ENCODE peak calls at places on chromosome 12, in six cellular contexts. S is HL-60, I is IMR-90, L is ovary, F is kidney, X is psoas muscle. D is an unnamed sample.

GRCh38 chr12:21713138-21713537 is 55.5 kb upstream of the LDHB start:
- DNase-seq in F (no peak), I (no peak), L (no peak), S (no peak), X (no peak), D (no peak)

GRCh38 chr12:12505544-12506501 is 56.8 kb downstream of the DUSP16 start:
- DNase-seq in L (no peak), I (peak; percentile 65), F (no peak), X (no peak), S (no peak), D (no peak)

GRCh38 chr12:40942326-40942725 is 245.8 kb upstream of the PDZRN4 start:
- DNase-seq in S (no peak), I (peak; percentile 19), L (no peak), X (no peak), F (no peak), D (no peak)

GRCh38 chr12:101127521-101128219 is 82.4 kb downstream of the SLC5A8 start:
- DNase-seq in X (no peak), S (no peak), I (peak; percentile 80), F (peak; percentile 48), L (no peak), D (no peak)

GRCh38 chr12:110108309-110109036 is 15.7 kb upstream of the IFT81 start:
- DNase-seq in F (no peak), I (no peak), L (no peak), S (no peak), X (no peak), D (no peak)

GRCh38 chr12:75478395-75478794 is 2.2 kb upstream of the GLIPR1 start:
- DNase-seq in I (peak; percentile 78), S (no peak), X (no peak), L (no peak), F (no peak), D (no peak)

GRCh38 chr12:75894965-75895754 is 136.4 kb downstream of the PHLDA1 start:
- DNase-seq in X (no peak), S (no peak), L (no peak), F (no peak), I (no peak), D (no peak)

GRCh38 chr12:3493225-3494049 is 2.4 kb downstream of the PRMT8 start:
- DNase-seq in X (peak; percentile 61), S (no peak), I (no peak), L (peak; percentile 47), F (no peak), D (no peak)

GRCh38 chr12:75961878-75962277 is 69.7 kb downstream of the PHLDA1 start:
- DNase-seq in F (no peak), L (no peak), S (no peak), I (no peak), X (no peak), D (no peak)

GRCh38 chr12:114834621-114835020 is 150.6 kb upstream of the TBX3 start:
- DNase-seq in I (peak; percentile 46), X (no peak), S (no peak), F (no peak), L (no peak), D (no peak)

GRCh38 chr12:113135178-113136127 is at the start of gene RASAL1:
- DNase-seq in S (peak; percentile 70), X (no peak), L (no peak), I (no peak), F (peak; percentile 93), D (no peak)

GRCh38 chr12:92583910-92584309 is 118.9 kb upstream of the PLEKHG7 start:
- DNase-seq in I (no peak), L (no peak), F (no peak), S (no peak), X (no peak), D (no peak)

GRCh38 chr12:14193623-14194022 is 171.9 kb upstream of the ATF7IP start:
- DNase-seq in X (no peak), I (no peak), F (peak; percentile 53), L (no peak), S (no peak), D (no peak)

GRCh38 chr12:63747553-63747952 is 32.2 kb upstream of the RXYLT1 start:
- DNase-seq in I (no peak), F (no peak), L (no peak), X (no peak), S (no peak), D (no peak)

GRCh38 chr12:45268672-45269406 is 52.9 kb downstream of the ANO6 start:
- DNase-seq in I (peak; percentile 82), F (peak; percentile 90), L (peak; percentile 80), X (peak; percentile 80), S (no peak), D (peak; percentile 87)

GRCh38 chr12:105977256-105978051 is 161.3 kb downstream of the NUAK1 start:
- DNase-seq in X (no peak), I (peak; percentile 91), F (no peak), S (no peak), L (no peak), D (no peak)

GRCh38 chr12:45231515-45232145 is 15.7 kb downstream of the ANO6 start:
- DNase-seq in L (no peak), X (no peak), F (no peak), I (peak; percentile 85), S (no peak), D (no peak)

GRCh38 chr12:51961834-51962233 is 10.3 kb downstream of the ACVR1B start:
- DNase-seq in L (no peak), S (no peak), F (no peak), X (no peak), I (no peak), D (no peak)

GRCh38 chr12:89263874-89264273 is 88.4 kb downstream of the DUSP6 start:
- DNase-seq in I (no peak), S (no peak), F (no peak), L (no peak), X (no peak), D (no peak)

GRCh38 chr12:120940799-120941198 is 36.6 kb upstream of the SPPL3 start:
- DNase-seq in I (peak; percentile 11), F (no peak), L (no peak), S (peak; percentile 38), X (peak; percentile 4), D (no peak)

GRCh38 chr12:120938496-120938895 is 34.3 kb upstream of the SPPL3 start:
- DNase-seq in I (no peak), F (no peak), S (no peak), X (peak; percentile 2), L (no peak), D (no peak)

GRCh38 chr12:120941412-120941811 is 36.9 kb upstream of the HNF1A start:
- DNase-seq in S (no peak), I (no peak), L (no peak), F (no peak), X (no peak), D (no peak)

GRCh38 chr12:120939523-120939922 is 35.4 kb upstream of the SPPL3 start:
- DNase-seq in F (no peak), L (no peak), S (peak; percentile 58), X (peak; percentile 57), I (no peak), D (peak; percentile 64)

GRCh38 chr12:120939954-120940353 is 35.8 kb upstream of the SPPL3 start:
- DNase-seq in I (no peak), X (no peak), L (no peak), F (no peak), S (peak; percentile 41), D (no peak)
- H3K27ac ChIP-seq in I (no peak overlapping the region), X (no peak overlapping the region), L (no peak overlapping the region), F (no peak overlapping the region), S (peak overlapping the region; percentile 40), D (no peak overlapping the region)

GRCh38 chr12:94195483-94195882 is 47.1 kb downstream of the PLXNC1 start:
- DNase-seq in F (no peak), X (no peak), S (no peak), I (no peak), L (no peak), D (no peak)

GRCh38 chr12:94191023-94191422 is 42.6 kb downstream of the PLXNC1 start:
- DNase-seq in I (no peak), S (no peak), F (no peak), X (no peak), L (no peak), D (no peak)

GRCh38 chr12:94193623-94194022 is 45.2 kb downstream of the PLXNC1 start:
- DNase-seq in X (no peak), F (no peak), L (no peak), S (no peak), I (no peak), D (no peak)

GRCh38 chr12:94192506-94192905 is 44.1 kb downstream of the PLXNC1 start:
- DNase-seq in X (no peak), F (no peak), S (no peak), I (no peak), L (no peak), D (no peak)

GRCh38 chr12:94193168-94193567 is 44.8 kb downstream of the PLXNC1 start:
- DNase-seq in F (no peak), X (no peak), I (no peak), S (no peak), L (no peak), D (no peak)
- H3K4me3 ChIP-seq in F (no peak overlapping the region), X (no peak overlapping the region), I (no peak overlapping the region), S (no peak overlapping the region), L (no peak overlapping the region), D (no peak overlapping the region)

DNA sequence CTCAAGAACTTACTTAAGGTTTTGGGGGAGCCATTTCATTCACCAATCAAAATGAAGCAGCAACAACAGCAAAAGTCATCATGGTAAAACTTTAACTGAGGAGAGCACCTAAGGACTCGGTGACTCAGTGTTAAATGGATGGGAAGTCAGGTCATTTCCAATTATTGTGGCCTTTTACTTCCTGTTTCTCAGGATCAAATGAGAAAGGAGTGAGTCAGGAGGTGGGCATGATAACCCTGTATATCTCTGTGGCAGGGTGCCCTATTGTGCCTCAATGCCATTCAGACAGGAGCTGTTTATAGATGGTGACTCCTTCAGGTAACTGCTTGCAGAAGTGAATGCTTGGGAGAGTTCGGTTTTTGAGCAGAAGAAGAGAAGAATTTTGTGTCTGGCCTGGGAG is 135.5 kb upstream of the CPM start:
- DNase-seq in L (no peak), S (no peak), X (no peak), F (no peak), I (peak; percentile 53), D (no peak)
- TF ChIP-seq CTCF in L (no peak), S (no peak), X (no peak), F (no peak), I (no peak), D (no peak)

GRCh38 chr12:123100882-123101281 is 50.0 kb downstream of the PITPNM2 start:
- DNase-seq in L (no peak), I (no peak), S (no peak), F (no peak), X (no peak), D (no peak)
- H3K27ac ChIP-seq in L (no peak overlapping the region), I (no peak overlapping the region), S (no peak overlapping the region), F (no peak overlapping the region), X (no peak overlapping the region), D (no peak overlapping the region)

GRCh38 chr12:70637686-70638085 is 457 bp upstream of the PTPRB start:
- DNase-seq in X (no peak), S (no peak), L (no peak), F (no peak), I (no peak), D (no peak)
- H3K4me3 ChIP-seq in X (peak overlapping the region; percentile 35), S (no peak overlapping the region), L (no peak overlapping the region), F (no peak overlapping the region), I (no peak overlapping the region), D (no peak overlapping the region)

D was measured in tibial artery.